ENCODE peak calls at places on chromosome 19, in four cellular contexts. One of them, this sample, is unnamed.

GRCh38 chr19:46049597-46049996 is 8.8 kb upstream of the IGFL4 start:
- DNase-seq in amniotic stem cell: no peak
- DNase-seq in posterior cingulate gyrus: no peak
- DNase-seq in NCI-H774: no peak
- DNase-seq in this sample: no peak

GRCh38 chr19:34411216-34411615 is 7.0 kb downstream of the PDCD2L start:
- DNase-seq in amniotic stem cell: no peak
- DNase-seq in posterior cingulate gyrus: no peak
- DNase-seq in NCI-H774: no peak
- DNase-seq in this sample: no peak

GRCh38 chr19:9877775-9878510 is 42.8 kb downstream of the PIN1 start:
- DNase-seq in amniotic stem cell: no peak
- DNase-seq in posterior cingulate gyrus: no peak
- DNase-seq in NCI-H774: no peak
- DNase-seq in this sample: no peak

GRCh38 chr19:6710273-6711077 is 10.0 kb downstream of the C3 start:
- DNase-seq in amniotic stem cell: no peak
- DNase-seq in posterior cingulate gyrus: no peak
- DNase-seq in NCI-H774: no peak
- DNase-seq in this sample: no peak

GRCh38 chr19:42185281-42185680 is 32.2 kb downstream of the DEDD2 start:
- DNase-seq in amniotic stem cell: no peak
- DNase-seq in posterior cingulate gyrus: no peak
- DNase-seq in NCI-H774: no peak
- DNase-seq in this sample: no peak

GRCh38 chr19:58003153-58003828 is 671 bp upstream of the ZNF606 start:
- DNase-seq in amniotic stem cell: no peak
- DNase-seq in posterior cingulate gyrus: no peak
- DNase-seq in NCI-H774: no peak
- DNase-seq in this sample: no peak

GRCh38 chr19:56133858-56134654 is 7.0 kb upstream of the ZNF444 start:
- DNase-seq in amniotic stem cell: no peak
- DNase-seq in posterior cingulate gyrus: no peak
- DNase-seq in NCI-H774: no peak
- DNase-seq in this sample: no peak

GRCh38 chr19:39617745-39618144 is 15.4 kb downstream of the LGALS13 start:
- DNase-seq in amniotic stem cell: no peak
- DNase-seq in posterior cingulate gyrus: no peak
- DNase-seq in NCI-H774: no peak
- DNase-seq in this sample: no peak

GRCh38 chr19:5592531-5592930 is 24.8 kb upstream of the TINCR start:
- DNase-seq in amniotic stem cell: no peak
- DNase-seq in posterior cingulate gyrus: no peak
- DNase-seq in NCI-H774: no peak
- DNase-seq in this sample: no peak

This sample was measured in AG04449.